ENCODE peak calls at places on chromosome 9, in five cellular contexts. Z is HCT116, X is A549, T is K562, V is H1. H is an unnamed sample.
A peak's percentile ranks its signal among the peaks of the same experiment; 100 is the strongest.

GRCh38 chr9:34190996-34191892 is 12.4 kb downstream of the UBAP1 start:
- DNase-seq in Z (no peak), X (peak; percentile 71), T (no peak), V (no peak), H (peak; percentile 34)

GRCh38 chr9:13569706-13570423 is 290.4 kb upstream of the MPDZ start:
- DNase-seq in Z (no peak), X (no peak), T (no peak), V (no peak), H (no peak)

GRCh38 chr9:21709464-21710058 is 92.9 kb upstream of the MTAP start:
- DNase-seq in Z (peak; percentile 80), X (peak; percentile 74), T (no peak), V (peak; percentile 84), H (peak; percentile 53)

GRCh38 chr9:134474058-134474370 is 147.8 kb downstream of the RXRA start:
- DNase-seq in Z (no peak), X (no peak), T (no peak), V (no peak), H (peak; percentile 54)

GRCh38 chr9:121581775-121582600 is 69.4 kb upstream of the DAB2IP start:
- DNase-seq in Z (no peak), X (no peak), T (no peak), V (peak; percentile 60), H (no peak)

GRCh38 chr9:35920004-35920658 is 10.8 kb downstream of the SPAAR start:
- DNase-seq in Z (no peak), X (no peak), T (no peak), V (no peak), H (no peak)

GRCh38 chr9:29657821-29658220 is 2084.5 kb upstream of the C9orf72 start:
- DNase-seq in Z (no peak), X (no peak), T (no peak), V (no peak), H (no peak)

GRCh38 chr9:131116281-131117101 is 8.9 kb upstream of the NUP214 start:
- DNase-seq in Z (no peak), X (no peak), T (no peak), V (no peak), H (no peak)

GRCh38 chr9:112009656-112010055 is 113.0 kb downstream of the UGCG start:
- DNase-seq in Z (no peak), X (no peak), T (no peak), V (no peak), H (no peak)

GRCh38 chr9:129176786-129177442 is 1.1 kb downstream of the IER5L start:
- DNase-seq in Z (no peak), X (peak; percentile 59), T (peak; percentile 51), V (peak; percentile 64), H (peak; percentile 49)

GRCh38 chr9:17486401-17486800 is 92.5 kb upstream of the SH3GL2 start:
- DNase-seq in Z (no peak), X (no peak), T (no peak), V (no peak), H (no peak)

GRCh38 chr9:135091545-135091944 is 4.1 kb downstream of the OLFM1 start:
- DNase-seq in Z (no peak), X (no peak), T (no peak), V (no peak), H (no peak)

GRCh38 chr9:133117271-133118178 is 3.5 kb downstream of the RALGDS start:
- DNase-seq in Z (no peak), X (no peak), T (no peak), V (no peak), H (no peak)

GRCh38 chr9:134698587-134699342 is 57.2 kb downstream of the COL5A1 start:
- DNase-seq in Z (peak; percentile 39), X (peak; percentile 74), T (peak; percentile 65), V (peak; percentile 95), H (peak; percentile 36)

GRCh38 chr9:15404171-15404570 is 18.5 kb upstream of the SNAPC3 start:
- DNase-seq in Z (no peak), X (no peak), T (no peak), V (no peak), H (no peak)

GRCh38 chr9:134515026-134515821 is 126.4 kb upstream of the COL5A1 start:
- DNase-seq in Z (no peak), X (no peak), T (no peak), V (no peak), H (peak; percentile 58)

GRCh38 chr9:88530051-88530450 is 4.9 kb upstream of the NXNL2 start:
- DNase-seq in Z (no peak), X (peak; percentile 45), T (no peak), V (no peak), H (peak; percentile 78)

GRCh38 chr9:119827126-119827525 is 457.9 kb upstream of the BRINP1 start:
- DNase-seq in Z (no peak), X (no peak), T (no peak), V (no peak), H (no peak)

GRCh38 chr9:21415492-21416267 is 6.8 kb downstream of the IFNA8 start:
- DNase-seq in Z (no peak), X (peak; percentile 39), T (no peak), V (no peak), H (no peak)

GRCh38 chr9:83070257-83070656 is 7.3 kb upstream of the RASEF start:
- DNase-seq in Z (no peak), X (no peak), T (no peak), V (no peak), H (peak; percentile 70)

GRCh38 chr9:5834214-5834613 is 1.3 kb upstream of the ERMP1 start:
- DNase-seq in Z (no peak), X (no peak), T (no peak), V (no peak), H (no peak)

GRCh38 chr9:21137020-21137419 is 4.6 kb downstream of the IFNW1 start:
- DNase-seq in Z (no peak), X (no peak), T (no peak), V (no peak), H (no peak)

GRCh38 chr9:130331573-130331972 is 66.0 kb downstream of the HMCN2 start:
- DNase-seq in Z (no peak), X (peak; percentile 56), T (no peak), V (no peak), H (peak; percentile 74)

GRCh38 chr9:8486095-8486494 is 686.5 kb upstream of the DMAC1 start:
- DNase-seq in Z (no peak), X (peak; percentile 13), T (no peak), V (peak; percentile 61), H (no peak)

GRCh38 chr9:116369706-116370105 is 216.1 kb downstream of the PAPPA start:
- DNase-seq in Z (no peak), X (no peak), T (no peak), V (no peak), H (no peak)

GRCh38 chr9:131641618-131642495 is 96.5 kb downstream of the PRRT1B start:
- DNase-seq in Z (no peak), X (peak; percentile 23), T (no peak), V (no peak), H (no peak)

GRCh38 chr9:96166981-96167380 is 135.0 kb downstream of the HSD17B3 start:
- DNase-seq in Z (no peak), X (no peak), T (no peak), V (no peak), H (no peak)

GRCh38 chr9:96168882-96169281 is 133.1 kb downstream of the HSD17B3 start:
- DNase-seq in Z (no peak), X (no peak), T (no peak), V (no peak), H (no peak)

GRCh38 chr9:96169901-96170300 is 132.1 kb downstream of the HSD17B3 start:
- DNase-seq in Z (no peak), X (peak; percentile 80), T (no peak), V (no peak), H (no peak)

GRCh38 chr9:96171749-96172148 is 130.2 kb downstream of the HSD17B3 start:
- DNase-seq in Z (no peak), X (no peak), T (no peak), V (no peak), H (no peak)

DNA sequence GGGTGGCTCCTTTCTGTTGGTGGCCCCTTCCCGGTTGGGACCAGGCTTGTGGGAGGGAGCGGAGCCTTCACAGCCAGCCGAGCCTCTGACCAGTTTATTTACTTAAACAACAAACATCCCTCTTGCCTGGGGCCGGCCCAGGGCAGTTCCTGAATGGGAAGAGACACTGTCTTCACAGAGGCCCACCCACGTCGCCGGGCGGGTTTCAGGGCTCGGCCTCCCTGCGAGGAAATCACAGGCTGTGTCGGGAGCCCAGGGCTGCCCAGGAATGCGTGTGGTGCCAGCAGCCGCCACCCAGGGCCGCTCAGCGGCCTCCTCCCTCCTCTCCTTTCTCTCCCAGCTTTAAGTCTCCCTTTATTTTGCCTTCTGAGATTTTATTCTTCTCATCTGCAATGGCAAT is 132.5 kb downstream of the HSD17B3 start:
- DNase-seq in Z (no peak), X (peak; percentile 98), T (no peak), V (peak; percentile 70), H (peak; percentile 4)
- TF ChIP-seq CEBPB in Z (no peak), X (peak; percentile 12), T (no peak), V (no peak), H (no peak)

GRCh38 chr9:36932198-36932597 is 101.9 kb downstream of the PAX5 start:
- DNase-seq in Z (no peak), X (no peak), T (no peak), V (no peak), H (no peak)
- TF ChIP-seq CEBPB in Z (no peak), X (no peak), T (no peak), V (no peak), H (no peak)

GRCh38 chr9:72203205-72203803 is 54.1 kb downstream of the GDA start:
- DNase-seq in Z (peak; percentile 28), X (peak; percentile 70), T (peak; percentile 32), V (no peak), H (peak; percentile 22)

GRCh38 chr9:72199253-72199652 is 50.0 kb downstream of the GDA start:
- DNase-seq in Z (no peak), X (no peak), T (no peak), V (no peak), H (no peak)

GRCh38 chr9:72204062-72204461 is 54.8 kb downstream of the GDA start:
- DNase-seq in Z (no peak), X (no peak), T (no peak), V (no peak), H (no peak)

GRCh38 chr9:72205513-72205912 is 56.3 kb downstream of the GDA start:
- DNase-seq in Z (no peak), X (no peak), T (no peak), V (no peak), H (no peak)

DNA sequence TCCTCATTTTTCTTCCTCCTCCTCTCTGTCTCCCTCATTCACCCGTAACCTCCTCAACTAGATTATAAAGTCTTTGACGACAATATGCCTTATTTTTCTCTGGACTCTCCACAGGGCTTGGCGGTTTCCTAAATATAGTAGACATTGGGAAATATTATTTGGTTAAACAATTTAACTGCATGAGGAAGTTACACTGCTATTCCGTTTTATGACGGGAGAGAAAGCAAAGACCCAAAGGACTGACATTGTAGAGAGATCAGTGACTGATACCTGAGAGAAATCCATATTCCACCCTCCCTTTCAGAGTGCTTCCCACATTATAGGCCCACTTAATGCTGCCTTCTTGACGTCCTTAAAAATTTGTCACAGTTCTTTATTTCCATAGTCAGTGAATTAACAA is 51.2 kb downstream of the GDA start:
- DNase-seq in Z (no peak), X (no peak), T (no peak), V (no peak), H (no peak)
- TF ChIP-seq CEBPB in Z (no peak), X (no peak), T (no peak), V (no peak), H (no peak)

GRCh38 chr9:4235951-4236804 is 63.7 kb downstream of the GLIS3 start:
- DNase-seq in Z (peak; percentile 40), X (peak; percentile 89), T (no peak), V (no peak), H (peak; percentile 62)
- TF ChIP-seq CEBPB in Z (no peak), X (no peak), T (no peak), V (no peak), H (no peak)

H was measured in IMR-90.